ENCODE peak calls at places on chromosomes 7 and 10, in seven cellular contexts. G is NB4, H is colonic mucosa, Z is vagina, D is lower lobe of right lung, Y is heart left ventricle, B is PC-9. W is an unnamed sample.

GRCh38 chr10:91689731-91690168 is 56.9 kb upstream of the PPP1R3C start:
- DNase-seq in G (peak), H (no peak), Z (no peak), D (no peak), Y (peak), B (no peak), W (no peak)

GRCh38 chr7:69871213-69871885 is 273.1 kb downstream of the AUTS2 start:
- DNase-seq in G (no peak), H (no peak), Z (no peak), D (no peak), Y (no peak), B (no peak), W (no peak)

GRCh38 chr7:27640914-27641570 is 21.6 kb downstream of the HIBADH start:
- DNase-seq in G (peak), H (no peak), Z (no peak), D (no peak), Y (peak), B (peak), W (no peak)

GRCh38 chr7:73983437-73984164 is 44.4 kb upstream of the ELN start:
- DNase-seq in G (no peak), H (no peak), Z (no peak), D (peak), Y (peak), B (no peak), W (no peak)

GRCh38 chr10:86481761-86482160 is 39.8 kb downstream of the WAPL start:
- DNase-seq in G (no peak), H (no peak), Z (no peak), D (no peak), Y (no peak), B (no peak), W (no peak)

GRCh38 chr7:130297628-130298027 is 4.7 kb downstream of the CPA4 start:
- DNase-seq in G (no peak), H (no peak), Z (no peak), D (no peak), Y (no peak), B (no peak), W (no peak)

GRCh38 chr7:37671871-37672270 is 11.7 kb upstream of the GPR141 start:
- DNase-seq in G (peak), H (no peak), Z (no peak), D (no peak), Y (no peak), B (no peak), W (no peak)

GRCh38 chr10:78756604-78757442 is 311.9 kb upstream of the ZMIZ1 start:
- DNase-seq in G (peak), H (peak), Z (no peak), D (peak), Y (peak), B (peak), W (no peak)

DNA sequence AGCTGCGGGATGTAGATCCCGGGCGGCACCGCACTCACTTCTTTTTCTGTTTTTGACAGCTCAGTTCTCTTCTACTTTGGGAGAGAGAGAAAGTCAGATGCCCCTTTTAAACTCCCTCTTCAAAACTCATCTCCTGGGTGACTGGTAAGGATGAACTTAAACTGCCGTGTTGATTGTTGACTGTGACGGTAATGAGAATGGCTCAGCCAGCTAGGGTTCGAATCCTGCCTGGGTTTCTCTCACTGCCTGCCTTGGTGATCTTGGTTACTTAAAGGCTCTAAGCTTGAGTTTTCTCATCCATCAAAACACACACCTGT is 684 bp downstream of the CCDC126 start:
- DNase-seq in G (no peak), H (peak), Z (no peak), D (no peak), Y (no peak), B (no peak), W (no peak)
- TF ChIP-seq CTCF in G (no peak), H (no peak), Z (no peak), D (no peak), Y (no peak), B (no peak), W (no peak)

DNA sequence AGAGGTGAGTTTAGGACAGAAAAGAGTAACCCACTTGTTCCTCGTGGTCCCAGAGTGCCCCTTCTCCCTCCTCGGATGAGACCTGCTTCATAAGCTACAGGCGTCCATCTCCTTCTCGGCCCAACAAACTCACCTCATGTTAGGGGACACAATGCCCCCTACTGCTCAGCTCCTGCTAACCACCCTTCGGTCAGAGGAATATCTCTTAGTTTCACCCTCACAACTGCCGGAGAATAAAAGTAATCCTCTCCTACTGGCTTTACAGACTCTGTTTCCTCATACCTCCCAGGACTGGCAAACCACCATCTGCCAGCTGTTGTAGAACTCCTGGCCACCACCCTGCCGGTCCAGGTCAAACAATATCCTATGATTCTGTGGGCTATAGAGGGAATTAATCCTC is 3.2 kb downstream of the AKR1B15 start:
- DNase-seq in G (peak), H (peak), Z (no peak), D (no peak), Y (no peak), B (no peak), W (no peak)
- TF ChIP-seq CTCF in G (peak), H (no peak), Z (no peak), D (no peak), Y (no peak), B (no peak), W (peak)

DNA sequence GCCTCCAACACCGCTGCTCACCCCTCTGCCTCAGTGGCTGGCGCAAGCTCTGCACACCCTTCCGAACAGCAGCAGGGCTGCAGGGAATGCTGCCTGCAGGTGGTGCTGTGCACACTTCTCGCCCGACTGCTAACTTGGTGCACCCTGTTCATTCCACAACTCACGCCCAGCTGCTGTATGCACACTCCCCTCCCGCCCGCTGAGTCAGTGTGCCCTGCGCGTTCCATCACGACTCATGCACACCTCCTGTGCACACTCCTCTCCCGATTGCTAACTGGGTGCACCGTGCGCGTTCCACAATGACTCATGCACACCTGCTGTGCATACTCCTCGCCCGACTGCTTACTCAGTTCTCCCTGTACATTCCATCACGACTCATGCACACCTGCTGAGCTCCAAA is 21.5 kb downstream of the ADARB2 start:
- DNase-seq in G (peak), H (no peak), Z (no peak), D (no peak), Y (no peak), B (no peak), W (no peak)
- TF ChIP-seq CTCF in G (peak), H (peak), Z (no peak), D (peak), Y (no peak), B (no peak), W (peak)

GRCh38 chr10:49298666-49298989 is 342 bp upstream of the C10orf71 start:
- DNase-seq in G (no peak), H (no peak), Z (no peak), D (no peak), Y (peak), B (no peak), W (no peak)

GRCh38 chr10:49298990-49299815 is at the start of gene C10orf71:
- DNase-seq in G (no peak), H (no peak), Z (no peak), D (no peak), Y (peak), B (no peak), W (no peak)

GRCh38 chr10:49296826-49297225 is 2.1 kb upstream of the C10orf71 start:
- DNase-seq in G (no peak), H (no peak), Z (no peak), D (no peak), Y (no peak), B (no peak), W (no peak)

GRCh38 chr10:49296382-49296781 is 2.6 kb upstream of the C10orf71 start:
- DNase-seq in G (no peak), H (no peak), Z (no peak), D (no peak), Y (peak), B (no peak), W (no peak)

DNA sequence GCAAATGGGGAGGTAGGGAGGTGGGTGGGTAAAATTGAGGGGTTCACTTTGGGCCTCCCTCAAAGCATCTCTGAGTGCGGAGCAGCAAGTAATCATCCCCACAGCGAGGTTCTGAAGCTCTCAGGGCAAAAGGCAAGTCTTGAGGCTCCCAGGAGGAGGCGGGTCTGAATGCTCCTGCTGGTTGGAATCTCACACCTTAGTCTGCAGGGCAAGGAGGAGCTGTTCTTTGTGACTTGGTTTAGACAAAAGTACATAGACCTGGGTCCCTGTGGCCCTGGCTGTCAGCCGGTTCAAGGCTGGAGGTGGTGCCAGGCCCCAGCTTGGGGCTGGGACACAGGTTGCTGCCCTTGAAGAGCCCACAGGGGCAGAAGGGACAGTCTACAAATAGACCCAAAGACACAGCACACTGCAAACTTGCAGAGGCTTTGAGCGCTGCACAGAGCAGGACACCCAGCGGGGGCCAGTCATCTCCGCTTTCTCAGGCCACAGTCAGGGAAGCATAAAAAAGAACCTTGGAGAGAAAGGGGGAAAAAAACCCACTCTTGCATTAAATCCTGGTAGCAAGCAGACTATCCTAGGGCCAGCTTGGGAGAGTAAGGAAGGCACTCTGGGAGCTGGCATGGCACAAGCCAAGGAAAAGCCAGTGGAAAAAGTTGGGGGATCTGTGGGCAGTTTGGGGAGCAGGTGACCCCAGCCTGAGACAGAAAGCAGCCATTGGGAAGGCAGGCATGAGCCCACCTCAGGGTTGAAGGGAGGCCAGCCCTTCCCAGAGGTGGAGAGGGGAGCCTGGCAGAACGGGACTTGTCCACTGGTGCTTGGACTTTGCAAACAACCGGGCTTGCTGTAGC is 928 bp upstream of the C10orf71 start:
- DNase-seq in G (no peak), H (no peak), Z (no peak), D (no peak), Y (peak), B (no peak), W (no peak)
- TF ChIP-seq CTCF in G (no peak), H (no peak), Z (no peak), D (no peak), Y (no peak), B (no peak), W (no peak)